ENCODE peak calls at places on chromosomes 4 and X, in five cellular contexts. L, G, O, X and N are unnamed samples.

GRCh38 chr4:101977096-101977495 is 186.6 kb downstream of the BANK1 start:
- DNase-seq in G (no peak), L (no peak), X (no peak), O (no peak), N (no peak)

GRCh38 chrX:31071725-31072124 is at the start of gene FTHL17:
- DNase-seq in G (no peak), X (no peak), O (no peak), L (no peak), N (no peak)

GRCh38 chrX:88886908-88887307 is 139.9 kb downstream of the CPXCR1 start:
- DNase-seq in X (no peak), G (no peak), L (no peak), O (no peak), N (no peak)

GRCh38 chr4:38154681-38155588 is 194.7 kb downstream of the PTTG2 start:
- DNase-seq in G (no peak), X (peak), L (no peak), O (no peak), N (peak)

GRCh38 chrX:154600962-154601374 is 16.0 kb downstream of the CTAG1A start:
- DNase-seq in G (no peak), L (peak), O (no peak), X (no peak), N (no peak)

GRCh38 chr4:73603307-73603710 is 16.9 kb downstream of the RASSF6 start:
- DNase-seq in X (peak), O (no peak), L (no peak), G (no peak), N (no peak)

GRCh38 chrX:12970691-12971202 is 4.2 kb upstream of the TMSB4X start:
- DNase-seq in L (no peak), X (no peak), G (peak), O (no peak), N (peak)

GRCh38 chr4:54228563-54229501 is at the start of gene PDGFRA:
- DNase-seq in L (no peak), O (no peak), X (no peak), G (peak), N (no peak)

GRCh38 chrX:24080670-24081069 is 25.9 kb downstream of the EIF2S3 start:
- DNase-seq in L (no peak), O (no peak), X (no peak), G (no peak), N (no peak)

GRCh38 chr4:168643083-168643795 is 146.4 kb downstream of the PALLD start:
- DNase-seq in G (no peak), L (no peak), O (no peak), X (no peak), N (no peak)

GRCh38 chr4:152165146-152165545 is 370.7 kb downstream of the FBXW7 start:
- DNase-seq in X (no peak), G (no peak), L (no peak), O (no peak), N (no peak)

GRCh38 chr4:122117743-122118142 is 34.4 kb upstream of the BLTP1 start:
- DNase-seq in O (no peak), L (no peak), X (no peak), G (no peak), N (no peak)

GRCh38 chr4:76708986-76709385 is 189.0 kb downstream of the SOWAHB start:
- DNase-seq in X (no peak), O (no peak), G (no peak), L (no peak), N (no peak)

GRCh38 chr4:26075588-26075987 is 161.6 kb downstream of the SMIM20 start:
- DNase-seq in L (no peak), O (no peak), G (no peak), X (no peak), N (no peak)

GRCh38 chrX:23752740-23753435 is 9.8 kb upstream of the ACOT9 start:
- DNase-seq in X (no peak), O (no peak), L (no peak), G (no peak), N (no peak)

GRCh38 chr4:16116493-16116990 is 32.7 kb upstream of the PROM1 start:
- DNase-seq in G (no peak), X (no peak), L (no peak), O (no peak), N (peak)

GRCh38 chr4:138946306-138946705 is 69.3 kb upstream of the NOCT start:
- DNase-seq in O (no peak), G (no peak), X (no peak), L (no peak), N (no peak)

GRCh38 chr4:78542373-78542772 is 9.2 kb upstream of the ANXA3 start:
- DNase-seq in O (no peak), L (no peak), X (no peak), G (no peak), N (no peak)